ENCODE peak calls at places on chromosomes 1 and 21, in five cellular contexts. D is suprapubic skin, R is thyroid gland, L is testis, M is stomach. C is an unnamed sample.

GRCh38 chr1:25872708-25873107 is 2.8 kb downstream of the PAQR7 start:
- DNase-seq in D (no peak), R (no peak), L (no peak), M (no peak), C (no peak)

GRCh38 chr1:147781056-147781471 is 20.7 kb upstream of the GJA5 start:
- DNase-seq in D (no peak), R (no peak), L (no peak), M (no peak), C (no peak)

GRCh38 chr21:14987370-14988170 is 77.2 kb downstream of the NRIP1 start:
- DNase-seq in D (no peak), R (no peak), L (no peak), M (no peak), C (no peak)

GRCh38 chr21:44510508-44511218 is 29.3 kb downstream of the KRTAP10-1 start:
- DNase-seq in D (no peak), R (peak; percentile 77), L (peak; percentile 72), M (peak; percentile 77), C (no peak)

GRCh38 chr1:70204578-70204977 is 801 bp downstream of the LRRC40 start:
- DNase-seq in D (no peak), R (no peak), L (no peak), M (no peak), C (no peak)

GRCh38 chr1:198465201-198466144 is 75.0 kb downstream of the ATP6V1G3 start:
- DNase-seq in D (no peak), R (no peak), L (no peak), M (no peak), C (no peak)

GRCh38 chr1:1073743-1074587 is at the start of gene RNF223:
- DNase-seq in D (no peak), R (no peak), L (no peak), M (peak; percentile 89), C (no peak)

GRCh38 chr21:26844258-26845065 is 747 bp downstream of the ADAMTS1 start:
- DNase-seq in D (peak; percentile 72), R (peak; percentile 67), L (peak; percentile 59), M (no peak), C (no peak)

GRCh38 chr1:155030243-155030795 is 3.3 kb downstream of the DCST2 start:
- DNase-seq in D (no peak), R (no peak), L (no peak), M (no peak), C (no peak)

GRCh38 chr1:111639602-111640198 is 20.1 kb downstream of the RAP1A start:
- DNase-seq in D (no peak), R (no peak), L (no peak), M (no peak), C (no peak)

GRCh38 chr1:205921559-205921887 is 21.7 kb downstream of the SLC26A9 start:
- DNase-seq in D (no peak), R (no peak), L (peak; percentile 9), M (peak; percentile 24), C (no peak)

GRCh38 chr1:221772107-221772506 is 30.2 kb upstream of the DUSP10 start:
- DNase-seq in D (no peak), R (no peak), L (no peak), M (no peak), C (no peak)

GRCh38 chr1:25798666-25799345 is 1.2 kb upstream of the SELENON start:
- DNase-seq in D (no peak), R (no peak), L (no peak), M (no peak), C (no peak)

GRCh38 chr1:71857862-71858261 is 424.5 kb downstream of the NEGR1 start:
- DNase-seq in D (no peak), R (no peak), L (no peak), M (no peak), C (no peak)

GRCh38 chr1:160205242-160205973 is at the start of gene PEA15:
- DNase-seq in D (peak; percentile 80), R (peak; percentile 74), L (peak; percentile 81), M (peak; percentile 83), C (no peak)

GRCh38 chr21:36684957-36685714 is 13.8 kb upstream of the SIM2 start:
- DNase-seq in D (no peak), R (no peak), L (no peak), M (peak; percentile 62), C (no peak)

DNA sequence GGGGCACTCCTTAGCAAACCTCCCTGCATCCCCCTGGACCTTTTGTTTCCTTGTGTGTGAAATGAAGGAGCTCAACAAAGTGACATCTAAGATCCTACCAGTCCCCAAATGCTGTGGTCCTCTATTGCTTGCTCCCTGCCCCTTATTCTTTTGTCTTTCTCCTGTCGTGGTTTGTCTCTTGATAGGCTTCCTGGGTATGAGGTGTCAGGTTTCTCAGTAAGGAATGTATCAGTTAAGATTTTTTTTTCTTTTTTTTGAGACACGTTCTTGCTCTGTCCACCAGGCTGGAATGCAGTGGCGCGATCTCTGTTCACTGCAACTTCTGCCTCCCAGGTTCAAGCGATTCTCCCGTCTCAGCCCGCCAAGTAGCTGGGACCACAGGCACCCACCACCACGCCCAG is 16.8 kb downstream of the CNIH3 start:
- DNase-seq in D (no peak), R (no peak), L (no peak), M (no peak), C (no peak)
- TF ChIP-seq POLR2A in D (no peak), R (no peak), L (no peak), M (no peak), C (no peak)

GRCh38 chr1:240611619-240612490 is at the start of gene GREM2:
- DNase-seq in D (peak; percentile 77), R (peak; percentile 66), L (peak; percentile 60), M (peak; percentile 58), C (no peak)
- TF ChIP-seq POLR2A in D (peak; percentile 42), R (no peak), L (no peak), M (no peak), C (no peak)

DNA sequence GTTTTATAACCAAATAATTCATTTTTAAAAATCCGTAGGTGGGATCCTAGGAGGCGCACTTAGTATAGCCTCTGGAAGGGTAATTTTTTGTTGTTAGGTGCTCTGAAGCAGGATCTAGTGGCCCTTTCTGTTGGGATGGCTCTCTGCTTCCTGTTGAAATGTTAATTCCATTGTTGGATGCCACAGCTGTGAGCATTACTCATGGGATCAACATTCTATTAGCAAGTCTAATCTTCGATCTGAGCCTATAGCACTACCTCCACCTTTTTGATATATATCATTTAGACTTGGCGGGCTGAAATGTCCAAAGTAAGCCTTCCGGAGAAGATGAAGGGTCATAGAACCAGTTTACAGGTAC is 1.3 kb downstream of the CXADR start:
- DNase-seq in D (no peak), R (no peak), L (no peak), M (no peak), C (no peak)
- TF ChIP-seq POLR2A in D (no peak), R (no peak), L (no peak), M (no peak), C (no peak)

GRCh38 chr1:49436865-49437264 is 586.9 kb downstream of the AGBL4 start:
- DNase-seq in D (no peak), R (no peak), L (no peak), M (no peak), C (no peak)

GRCh38 chr1:49435291-49435690 is 588.5 kb downstream of the AGBL4 start:
- DNase-seq in D (no peak), R (no peak), L (no peak), M (no peak), C (no peak)
- TF ChIP-seq POLR2A in D (no peak), R (no peak), L (no peak), M (no peak), C (no peak)

GRCh38 chr1:193058529-193059281 is 455 bp downstream of the UCHL5 start:
- DNase-seq in D (peak; percentile 64), R (peak; percentile 76), L (peak; percentile 54), M (peak; percentile 44), C (no peak)
- TF ChIP-seq POLR2A in D (no peak), R (no peak), L (no peak), M (no peak), C (no peak)

GRCh38 chr1:46816930-46817329 is 18.1 kb downstream of the CYP4B1 start:
- DNase-seq in D (no peak), R (no peak), L (no peak), M (no peak), C (no peak)

GRCh38 chr1:46812996-46813857 is 14.4 kb downstream of the CYP4B1 start:
- DNase-seq in D (no peak), R (no peak), L (no peak), M (no peak), C (no peak)

GRCh38 chr1:46813858-46814396 is 15.1 kb downstream of the CYP4B1 start:
- DNase-seq in D (no peak), R (no peak), L (no peak), M (no peak), C (no peak)

GRCh38 chr1:46817814-46818213 is 19.0 kb downstream of the CYP4B1 start:
- DNase-seq in D (no peak), R (no peak), L (no peak), M (no peak), C (no peak)

DNA sequence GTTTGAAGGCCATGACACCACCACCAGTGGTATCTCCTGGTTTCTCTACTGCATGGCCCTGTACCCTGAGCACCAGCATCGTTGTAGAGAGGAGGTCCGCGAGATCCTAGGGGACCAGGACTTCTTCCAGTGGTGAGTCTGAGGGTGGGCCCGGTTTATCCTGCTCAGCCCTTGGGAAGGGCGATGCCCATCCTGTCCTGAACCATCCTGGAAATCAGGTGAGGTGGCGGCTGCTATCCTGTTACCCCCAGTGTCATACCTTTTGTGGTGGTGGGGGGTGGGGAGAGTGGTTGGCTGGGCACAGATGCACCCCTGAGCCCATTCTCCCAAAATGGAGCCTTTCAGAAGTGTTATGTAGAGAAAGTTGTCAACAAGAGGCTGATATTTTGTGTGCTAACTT is 16.3 kb downstream of the CYP4B1 start:
- DNase-seq in D (no peak), R (no peak), L (no peak), M (no peak), C (no peak)
- TF ChIP-seq POLR2A in D (no peak), R (no peak), L (no peak), M (no peak), C (no peak)

GRCh38 chr1:226814751-226815496 is 55.5 kb upstream of the PSEN2 start:
- DNase-seq in D (peak; percentile 92), R (peak; percentile 92), L (peak; percentile 29), M (peak; percentile 63), C (no peak)
- TF ChIP-seq POLR2A in D (no peak), R (no peak), L (no peak), M (no peak), C (no peak)

GRCh38 chr1:23423415-23424170 is 955 bp downstream of the TCEA3 start:
- DNase-seq in D (no peak), R (peak; percentile 70), L (no peak), M (peak; percentile 81), C (no peak)

GRCh38 chr1:23422955-23423354 is 1.6 kb downstream of the TCEA3 start:
- DNase-seq in D (no peak), R (peak; percentile 34), L (no peak), M (no peak), C (no peak)

GRCh38 chr1:23421343-23421742 is 3.2 kb downstream of the TCEA3 start:
- DNase-seq in D (no peak), R (no peak), L (no peak), M (no peak), C (no peak)

GRCh38 chr1:23421752-23422312 is 2.7 kb downstream of the TCEA3 start:
- DNase-seq in D (no peak), R (no peak), L (no peak), M (no peak), C (no peak)

GRCh38 chr1:23422313-23422877 is 2.2 kb downstream of the TCEA3 start:
- DNase-seq in D (peak; percentile 89), R (peak; percentile 86), L (peak; percentile 72), M (peak; percentile 76), C (no peak)
- TF ChIP-seq POLR2A in D (no peak), R (no peak), L (no peak), M (no peak), C (no peak)